ENCODE peak calls at places on chromosome 5, in six cellular contexts. K is activated gamma-delta T cell treated with Interleukin-2 at 50 U/mL for 16 hours, L is brain microvascular endothelial cell, E is HuH-7, Q is NCI-H2171, Y is iPS-NIHi11. N is an unnamed sample.
A peak's percentile ranks its signal among the peaks of the same experiment; 100 is the strongest.

GRCh38 chr5:74141053-74141452 is 499.5 kb downstream of the ENC1 start:
- DNase-seq in Q (no peak), Y (no peak), K (no peak), L (peak; percentile 17), E (no peak), N (no peak)

GRCh38 chr5:127572930-127573329 is 55.5 kb downstream of the PRRC1 start:
- DNase-seq in L (no peak), Q (no peak), K (no peak), E (peak; percentile 45), Y (peak; percentile 35), N (no peak)

GRCh38 chr5:140550147-140551079 is 3.0 kb downstream of the EIF4EBP3 start:
- DNase-seq in L (no peak), E (no peak), Q (no peak), K (no peak), Y (no peak), N (no peak)

GRCh38 chr5:93572773-93573626 is 8.0 kb downstream of the NR2F1-AS1 start:
- DNase-seq in K (no peak), L (no peak), Q (peak; percentile 47), Y (peak; percentile 48), E (no peak), N (no peak)

GRCh38 chr5:122880170-122880689 is 34.8 kb downstream of the SNX24 start:
- DNase-seq in K (no peak), Q (no peak), L (no peak), E (no peak), Y (no peak), N (no peak)

GRCh38 chr5:7881091-7881490 is 12.1 kb downstream of the MTRR start:
- DNase-seq in Y (no peak), L (no peak), Q (no peak), K (no peak), E (no peak), N (no peak)

GRCh38 chr5:143713331-143714032 is 98.5 kb upstream of the HMHB1 start:
- DNase-seq in E (no peak), Y (no peak), Q (no peak), K (no peak), L (no peak), N (no peak)

GRCh38 chr5:128965011-128965637 is at the start of gene SLC27A6:
- DNase-seq in L (no peak), E (peak; percentile 22), K (no peak), Q (no peak), Y (peak; percentile 77), N (no peak)

GRCh38 chr5:108409781-108410180 is 27.9 kb upstream of the FBXL17 start:
- DNase-seq in Q (no peak), Y (no peak), L (no peak), E (no peak), K (no peak), N (no peak)

GRCh38 chr5:139767960-139768359 is 27.6 kb upstream of the PSD2 start:
- DNase-seq in K (no peak), E (no peak), L (no peak), Y (peak; percentile 3), Q (no peak), N (no peak)

GRCh38 chr5:10894445-10895054 is 133.5 kb upstream of the DAP start:
- DNase-seq in Y (no peak), Q (no peak), E (peak; percentile 7), K (no peak), L (no peak), N (no peak)

GRCh38 chr5:140642718-140643117 is 3.5 kb downstream of the TMCO6 start:
- DNase-seq in Y (no peak), Q (no peak), L (no peak), E (no peak), K (no peak), N (no peak)

GRCh38 chr5:93598997-93599371 is 16.0 kb downstream of the NR2F1 start:
- DNase-seq in L (no peak), K (no peak), Y (no peak), Q (no peak), E (no peak), N (no peak)

GRCh38 chr5:88761269-88761880 is 121.6 kb downstream of the MEF2C start:
- DNase-seq in E (no peak), Q (no peak), L (peak; percentile 6), K (no peak), Y (no peak), N (no peak)

GRCh38 chr5:169670769-169671525 is 33.9 kb downstream of the DOCK2 start:
- DNase-seq in Q (no peak), L (no peak), Y (no peak), E (no peak), K (no peak), N (no peak)